ENCODE peak calls at places on chromosome 19, in four cellular contexts. Y is endothelial cell of umbilical vein, M is progenitor cell of endocrine pancreas, K is nephron progenitor cell. A is an unnamed sample.

GRCh38 chr19:14006766-14007562 is 844 bp upstream of the RFX1 start:
- DNase-seq in K (peak; percentile 90), Y (no peak), M (peak; percentile 85), A (peak; percentile 85)

GRCh38 chr19:16914421-16914820 is 25.6 kb downstream of the F2RL3 start:
- DNase-seq in K (no peak), Y (no peak), M (no peak), A (no peak)

GRCh38 chr19:16739546-16739945 is 19.9 kb downstream of the NWD1 start:
- DNase-seq in Y (no peak), K (peak; percentile 32), M (no peak), A (no peak)

GRCh38 chr19:9584073-9584833 is at the start of gene ZNF121:
- DNase-seq in K (peak; percentile 88), M (peak; percentile 73), Y (peak; percentile 82), A (peak; percentile 80)

GRCh38 chr19:2461751-2462634 is 5.2 kb upstream of the LMNB2 start:
- DNase-seq in K (peak; percentile 63), M (no peak), Y (peak; percentile 71), A (peak; percentile 57)

GRCh38 chr19:49552749-49553148 is 24.9 kb downstream of the RCN3 start:
- DNase-seq in Y (no peak), M (no peak), K (no peak), A (no peak)

GRCh38 chr19:50994129-50994528 is 7.3 kb downstream of the KLK8 start:
- DNase-seq in K (no peak), Y (no peak), M (no peak), A (no peak)

GRCh38 chr19:29610574-29611271 is 4.6 kb downstream of the POP4 start:
- DNase-seq in M (peak; percentile 74), Y (peak; percentile 64), K (peak; percentile 83), A (peak; percentile 65)

GRCh38 chr19:41897181-41897580 is 14.2 kb downstream of the ARHGEF1 start:
- DNase-seq in M (no peak), Y (no peak), K (no peak), A (no peak)

GRCh38 chr19:44107751-44108150 is 5.4 kb upstream of the ZNF225 start:
- DNase-seq in Y (no peak), K (no peak), M (no peak), A (no peak)

GRCh38 chr19:40717325-40717879 is 490 bp downstream of the ITPKC start:
- DNase-seq in M (no peak), K (no peak), Y (no peak), A (no peak)
- TF ChIP-seq CTCF in M (no peak), K (no peak), Y (no peak), A (no peak)

GRCh38 chr19:55553217-55554182 is 8.2 kb upstream of the SBK3 start:
- DNase-seq in Y (no peak), M (no peak), K (no peak), A (no peak)
- TF ChIP-seq CTCF in Y (no peak), M (no peak), K (no peak), A (no peak)

DNA sequence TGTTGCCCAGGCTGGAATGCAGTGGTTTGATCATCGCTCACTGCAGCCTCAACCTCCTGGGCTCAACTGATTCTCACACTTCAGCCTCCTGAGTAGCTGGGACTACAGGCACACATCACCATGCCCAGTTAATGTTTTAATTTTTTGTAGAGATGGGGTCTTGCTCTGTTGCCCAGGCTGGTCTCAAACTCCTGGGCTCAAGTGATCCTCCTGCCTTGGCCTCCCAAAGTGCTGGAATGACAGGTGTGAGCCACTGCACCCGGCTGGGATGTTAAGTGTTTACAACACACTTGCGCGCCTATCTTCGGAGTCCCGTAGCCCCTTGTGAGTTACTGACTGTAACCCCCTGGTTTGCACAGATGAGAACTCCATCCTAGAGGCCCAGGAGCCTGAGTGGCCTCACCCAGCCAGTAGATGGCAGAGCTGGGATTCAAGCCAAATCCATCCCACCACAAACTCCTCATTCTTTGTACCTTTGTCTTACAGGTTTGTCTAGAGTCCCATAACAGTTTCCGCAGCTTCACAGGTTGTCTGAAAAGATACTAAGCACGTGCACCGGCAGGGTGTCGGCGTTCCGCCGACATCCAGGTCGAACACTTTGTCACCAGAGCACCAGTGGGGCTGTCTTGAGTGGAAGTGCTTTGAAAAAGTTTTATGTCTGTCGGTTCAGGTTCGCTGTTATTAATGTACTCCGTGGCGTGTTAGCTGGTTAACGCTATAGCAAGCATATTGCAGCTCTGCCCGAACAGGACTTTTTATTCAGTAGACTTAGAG is 14.7 kb downstream of the MAG start:
- DNase-seq in Y (no peak), M (no peak), K (no peak), A (no peak)
- TF ChIP-seq CTCF in Y (peak; percentile 35), M (peak; percentile 45), K (peak; percentile 37), A (no peak)

GRCh38 chr19:18856385-18857126 is 24.8 kb downstream of the UPF1 start:
- DNase-seq in Y (no peak), K (no peak), M (no peak), A (no peak)
- TF ChIP-seq CTCF in Y (peak; percentile 48), K (peak; percentile 24), M (peak; percentile 36), A (no peak)

GRCh38 chr19:28012361-28012760 is 1200.6 kb downstream of the UQCRFS1 start:
- DNase-seq in K (no peak), M (no peak), Y (no peak), A (no peak)
- TF ChIP-seq CTCF in K (peak; percentile 16), M (peak; percentile 33), Y (no peak), A (no peak)

DNA sequence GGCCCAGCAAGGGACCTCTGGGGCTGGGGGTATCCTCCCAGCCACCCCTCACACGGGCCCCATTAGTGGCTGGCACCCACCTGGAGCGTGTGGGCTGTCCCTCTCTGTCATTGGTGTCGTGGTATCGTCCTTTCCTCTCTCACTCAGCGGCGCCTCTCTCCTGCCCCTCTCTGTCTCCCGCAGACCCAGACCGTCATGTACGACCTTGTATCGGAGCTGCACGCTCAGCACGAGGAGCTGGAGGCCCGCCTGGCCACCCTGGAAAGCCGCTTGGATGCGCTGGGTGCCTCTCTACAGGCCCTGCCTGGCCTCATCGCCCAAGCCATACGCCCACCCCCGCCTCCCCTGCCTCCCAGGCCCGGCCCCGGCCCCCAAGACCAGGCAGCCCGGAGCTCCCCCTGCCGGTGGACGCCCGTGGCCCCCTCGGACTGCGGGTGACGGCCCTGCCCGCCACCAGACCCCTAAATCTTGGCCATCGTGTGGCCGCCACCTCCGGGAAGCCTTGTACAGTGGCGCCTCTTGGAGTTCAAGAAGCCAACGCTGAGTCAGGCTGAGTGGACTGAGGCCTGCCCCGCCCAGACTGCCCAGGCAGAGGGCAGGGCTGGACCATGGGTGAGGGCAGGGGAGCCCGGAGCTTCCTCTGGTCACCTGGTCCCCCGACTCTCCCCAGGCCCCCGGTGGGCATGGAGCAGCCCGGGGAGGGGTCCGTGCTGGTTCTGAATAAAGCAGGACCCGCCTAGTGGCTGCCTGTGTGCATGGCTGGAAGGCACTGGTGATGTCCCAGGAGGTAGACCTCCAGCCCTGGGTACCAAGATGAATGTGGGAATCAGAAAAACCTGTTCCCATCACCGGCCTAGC is 9.8 kb upstream of the ARRDC2 start:
- DNase-seq in K (peak; percentile 53), M (no peak), Y (no peak), A (no peak)
- TF ChIP-seq CTCF in K (peak; percentile 26), M (peak; percentile 36), Y (peak; percentile 24), A (no peak)